ENCODE peak calls at places on chromosomes 16 and 17, in five cellular contexts. One of them, this sample, is unnamed.

GRCh38 chr17:29399634-29400033 is 9.5 kb downstream of the TAOK1 start:
- DNase-seq in HCEC 1CT: no peak
- DNase-seq in activated CD8-positive, alpha-beta memory T cell treated with anti-CD3 and anti-CD28 coated beads for 24 hours: no peak
- DNase-seq in effector memory CD4-positive, alpha-beta T cell: no peak
- DNase-seq in EL: no peak
- DNase-seq in this sample: no peak

GRCh38 chr17:56131431-56131830 is 21.8 kb upstream of the ANKFN1 start:
- DNase-seq in HCEC 1CT: peak; percentile 67
- DNase-seq in activated CD8-positive, alpha-beta memory T cell treated with anti-CD3 and anti-CD28 coated beads for 24 hours: no peak
- DNase-seq in effector memory CD4-positive, alpha-beta T cell: no peak
- DNase-seq in EL: peak; percentile 34
- DNase-seq in this sample: no peak

GRCh38 chr16:52825882-52826281 is 226.8 kb downstream of the CHD9NB start:
- DNase-seq in HCEC 1CT: no peak
- DNase-seq in activated CD8-positive, alpha-beta memory T cell treated with anti-CD3 and anti-CD28 coated beads for 24 hours: no peak
- DNase-seq in effector memory CD4-positive, alpha-beta T cell: no peak
- DNase-seq in EL: no peak
- DNase-seq in this sample: peak; percentile 9

GRCh38 chr17:80182845-80183223 is 13.0 kb downstream of the CARD14 start:
- DNase-seq in HCEC 1CT: no peak
- DNase-seq in activated CD8-positive, alpha-beta memory T cell treated with anti-CD3 and anti-CD28 coated beads for 24 hours: no peak
- DNase-seq in effector memory CD4-positive, alpha-beta T cell: no peak
- DNase-seq in EL: no peak
- DNase-seq in this sample: no peak

GRCh38 chr17:52378860-52379259 is 220.3 kb upstream of the CA10 start:
- DNase-seq in HCEC 1CT: no peak
- DNase-seq in activated CD8-positive, alpha-beta memory T cell treated with anti-CD3 and anti-CD28 coated beads for 24 hours: no peak
- DNase-seq in effector memory CD4-positive, alpha-beta T cell: no peak
- DNase-seq in EL: no peak
- DNase-seq in this sample: no peak

GRCh38 chr16:58500329-58501241 is 642 bp downstream of the NDRG4 start:
- DNase-seq in HCEC 1CT: no peak
- DNase-seq in activated CD8-positive, alpha-beta memory T cell treated with anti-CD3 and anti-CD28 coated beads for 24 hours: no peak
- DNase-seq in effector memory CD4-positive, alpha-beta T cell: no peak
- DNase-seq in EL: no peak
- DNase-seq in this sample: peak; percentile 18

GRCh38 chr16:1363501-1364041 is 11.8 kb downstream of the GNPTG start:
- DNase-seq in HCEC 1CT: peak; percentile 22
- DNase-seq in activated CD8-positive, alpha-beta memory T cell treated with anti-CD3 and anti-CD28 coated beads for 24 hours: peak; percentile 88
- DNase-seq in effector memory CD4-positive, alpha-beta T cell: peak; percentile 43
- DNase-seq in EL: no peak
- DNase-seq in this sample: peak; percentile 60

GRCh38 chr16:65817799-65818198 is 548.7 kb upstream of the CDH5 start:
- DNase-seq in HCEC 1CT: no peak
- DNase-seq in activated CD8-positive, alpha-beta memory T cell treated with anti-CD3 and anti-CD28 coated beads for 24 hours: no peak
- DNase-seq in effector memory CD4-positive, alpha-beta T cell: no peak
- DNase-seq in EL: no peak
- DNase-seq in this sample: no peak

GRCh38 chr16:82995927-82996441 is 369.2 kb downstream of the CDH13 start:
- DNase-seq in HCEC 1CT: peak; percentile 89
- DNase-seq in activated CD8-positive, alpha-beta memory T cell treated with anti-CD3 and anti-CD28 coated beads for 24 hours: no peak
- DNase-seq in effector memory CD4-positive, alpha-beta T cell: no peak
- DNase-seq in EL: peak; percentile 81
- DNase-seq in this sample: peak; percentile 62

GRCh38 chr17:74386397-74386796 is 19.1 kb downstream of the GPR142 start:
- DNase-seq in HCEC 1CT: no peak
- DNase-seq in activated CD8-positive, alpha-beta memory T cell treated with anti-CD3 and anti-CD28 coated beads for 24 hours: no peak
- DNase-seq in effector memory CD4-positive, alpha-beta T cell: no peak
- DNase-seq in EL: no peak
- DNase-seq in this sample: peak; percentile 30

GRCh38 chr17:8893059-8893458 is 25.6 kb upstream of the PIK3R6 start:
- DNase-seq in HCEC 1CT: no peak
- DNase-seq in activated CD8-positive, alpha-beta memory T cell treated with anti-CD3 and anti-CD28 coated beads for 24 hours: no peak
- DNase-seq in effector memory CD4-positive, alpha-beta T cell: no peak
- DNase-seq in EL: no peak
- DNase-seq in this sample: no peak

GRCh38 chr16:85562102-85562786 is 50.9 kb upstream of the GSE1 start:
- DNase-seq in HCEC 1CT: no peak
- DNase-seq in activated CD8-positive, alpha-beta memory T cell treated with anti-CD3 and anti-CD28 coated beads for 24 hours: no peak
- DNase-seq in effector memory CD4-positive, alpha-beta T cell: no peak
- DNase-seq in EL: no peak
- DNase-seq in this sample: no peak

GRCh38 chr16:21167360-21167759 is 8.9 kb downstream of the LDAF1 start:
- DNase-seq in HCEC 1CT: peak; percentile 97
- DNase-seq in activated CD8-positive, alpha-beta memory T cell treated with anti-CD3 and anti-CD28 coated beads for 24 hours: no peak
- DNase-seq in effector memory CD4-positive, alpha-beta T cell: no peak
- DNase-seq in EL: peak; percentile 95
- DNase-seq in this sample: peak; percentile 96

GRCh38 chr17:7484964-7485377 is 805 bp downstream of the POLR2A start:
- DNase-seq in HCEC 1CT: no peak
- DNase-seq in activated CD8-positive, alpha-beta memory T cell treated with anti-CD3 and anti-CD28 coated beads for 24 hours: no peak
- DNase-seq in effector memory CD4-positive, alpha-beta T cell: no peak
- DNase-seq in EL: no peak
- DNase-seq in this sample: no peak

GRCh38 chr17:49861150-49861884 is 13.4 kb upstream of the TAC4 start:
- DNase-seq in HCEC 1CT: peak; percentile 27
- DNase-seq in activated CD8-positive, alpha-beta memory T cell treated with anti-CD3 and anti-CD28 coated beads for 24 hours: peak; percentile 84
- DNase-seq in effector memory CD4-positive, alpha-beta T cell: peak; percentile 19
- DNase-seq in EL: peak; percentile 63
- DNase-seq in this sample: peak; percentile 68

GRCh38 chr17:65609303-65609702 is 47.9 kb upstream of the AXIN2 start:
- DNase-seq in HCEC 1CT: no peak
- DNase-seq in activated CD8-positive, alpha-beta memory T cell treated with anti-CD3 and anti-CD28 coated beads for 24 hours: no peak
- DNase-seq in effector memory CD4-positive, alpha-beta T cell: no peak
- DNase-seq in EL: no peak
- DNase-seq in this sample: no peak

GRCh38 chr17:55462711-55463110 is 41.1 kb upstream of the MMD start:
- DNase-seq in HCEC 1CT: no peak
- DNase-seq in activated CD8-positive, alpha-beta memory T cell treated with anti-CD3 and anti-CD28 coated beads for 24 hours: no peak
- DNase-seq in effector memory CD4-positive, alpha-beta T cell: no peak
- DNase-seq in EL: no peak
- DNase-seq in this sample: no peak

GRCh38 chr16:84423416-84423837 is 55.1 kb downstream of the ATP2C2 start:
- DNase-seq in HCEC 1CT: peak; percentile 31
- DNase-seq in activated CD8-positive, alpha-beta memory T cell treated with anti-CD3 and anti-CD28 coated beads for 24 hours: no peak
- DNase-seq in effector memory CD4-positive, alpha-beta T cell: no peak
- DNase-seq in EL: peak; percentile 48
- DNase-seq in this sample: peak; percentile 54

GRCh38 chr16:8854298-8854948 is 14.4 kb downstream of the CARHSP1 start:
- DNase-seq in HCEC 1CT: no peak
- DNase-seq in activated CD8-positive, alpha-beta memory T cell treated with anti-CD3 and anti-CD28 coated beads for 24 hours: no peak
- DNase-seq in effector memory CD4-positive, alpha-beta T cell: no peak
- DNase-seq in EL: no peak
- DNase-seq in this sample: no peak

GRCh38 chr16:30488764-30489595 is 16.4 kb downstream of the ITGAL start:
- DNase-seq in HCEC 1CT: peak; percentile 14
- DNase-seq in activated CD8-positive, alpha-beta memory T cell treated with anti-CD3 and anti-CD28 coated beads for 24 hours: no peak
- DNase-seq in effector memory CD4-positive, alpha-beta T cell: no peak
- DNase-seq in EL: no peak
- DNase-seq in this sample: peak; percentile 66

GRCh38 chr17:55731586-55732250 is 9.1 kb upstream of the TMEM100 start:
- DNase-seq in HCEC 1CT: peak; percentile 51
- DNase-seq in activated CD8-positive, alpha-beta memory T cell treated with anti-CD3 and anti-CD28 coated beads for 24 hours: no peak
- DNase-seq in effector memory CD4-positive, alpha-beta T cell: no peak
- DNase-seq in EL: no peak
- DNase-seq in this sample: no peak

GRCh38 chr17:72386619-72387237 is 265.9 kb downstream of the SOX9 start:
- DNase-seq in HCEC 1CT: no peak
- DNase-seq in activated CD8-positive, alpha-beta memory T cell treated with anti-CD3 and anti-CD28 coated beads for 24 hours: no peak
- DNase-seq in effector memory CD4-positive, alpha-beta T cell: no peak
- DNase-seq in EL: peak; percentile 54
- DNase-seq in this sample: no peak

GRCh38 chr17:40312131-40312731 is 3.3 kb downstream of the RARA start:
- DNase-seq in HCEC 1CT: no peak
- DNase-seq in activated CD8-positive, alpha-beta memory T cell treated with anti-CD3 and anti-CD28 coated beads for 24 hours: peak; percentile 56
- DNase-seq in effector memory CD4-positive, alpha-beta T cell: no peak
- DNase-seq in EL: no peak
- DNase-seq in this sample: peak; percentile 76

GRCh38 chr17:31433091-31433790 is 41.8 kb downstream of the RAB11FIP4 start:
- DNase-seq in HCEC 1CT: no peak
- DNase-seq in activated CD8-positive, alpha-beta memory T cell treated with anti-CD3 and anti-CD28 coated beads for 24 hours: no peak
- DNase-seq in effector memory CD4-positive, alpha-beta T cell: peak; percentile 16
- DNase-seq in EL: no peak
- DNase-seq in this sample: no peak

GRCh38 chr17:3960764-3961163 is 3.5 kb downstream of the ATP2A3 start:
- DNase-seq in HCEC 1CT: no peak
- DNase-seq in activated CD8-positive, alpha-beta memory T cell treated with anti-CD3 and anti-CD28 coated beads for 24 hours: no peak
- DNase-seq in effector memory CD4-positive, alpha-beta T cell: no peak
- DNase-seq in EL: no peak
- DNase-seq in this sample: no peak

GRCh38 chr16:12653820-12654392 is 149.8 kb downstream of the CPPED1 start:
- DNase-seq in HCEC 1CT: no peak
- DNase-seq in activated CD8-positive, alpha-beta memory T cell treated with anti-CD3 and anti-CD28 coated beads for 24 hours: no peak
- DNase-seq in effector memory CD4-positive, alpha-beta T cell: no peak
- DNase-seq in EL: no peak
- DNase-seq in this sample: no peak

GRCh38 chr16:88732172-88732960 is 26.1 kb downstream of the CTU2 start:
- DNase-seq in HCEC 1CT: no peak
- DNase-seq in activated CD8-positive, alpha-beta memory T cell treated with anti-CD3 and anti-CD28 coated beads for 24 hours: no peak
- DNase-seq in effector memory CD4-positive, alpha-beta T cell: no peak
- DNase-seq in EL: no peak
- DNase-seq in this sample: no peak

GRCh38 chr16:66335704-66336329 is 30.7 kb upstream of the CDH5 start:
- DNase-seq in HCEC 1CT: no peak
- DNase-seq in activated CD8-positive, alpha-beta memory T cell treated with anti-CD3 and anti-CD28 coated beads for 24 hours: no peak
- DNase-seq in effector memory CD4-positive, alpha-beta T cell: no peak
- DNase-seq in EL: peak; percentile 23
- DNase-seq in this sample: no peak

GRCh38 chr17:12953126-12953525 is 64.7 kb downstream of the ELAC2 start:
- DNase-seq in HCEC 1CT: no peak
- DNase-seq in activated CD8-positive, alpha-beta memory T cell treated with anti-CD3 and anti-CD28 coated beads for 24 hours: no peak
- DNase-seq in effector memory CD4-positive, alpha-beta T cell: no peak
- DNase-seq in EL: no peak
- DNase-seq in this sample: no peak

GRCh38 chr16:22671301-22672076 is 142.5 kb upstream of the HS3ST2 start:
- DNase-seq in HCEC 1CT: peak; percentile 68
- DNase-seq in activated CD8-positive, alpha-beta memory T cell treated with anti-CD3 and anti-CD28 coated beads for 24 hours: peak; percentile 33
- DNase-seq in effector memory CD4-positive, alpha-beta T cell: no peak
- DNase-seq in EL: no peak
- DNase-seq in this sample: no peak

GRCh38 chr17:32854177-32854576 is 22.7 kb downstream of the MYO1D start:
- DNase-seq in HCEC 1CT: no peak
- DNase-seq in activated CD8-positive, alpha-beta memory T cell treated with anti-CD3 and anti-CD28 coated beads for 24 hours: no peak
- DNase-seq in effector memory CD4-positive, alpha-beta T cell: no peak
- DNase-seq in EL: no peak
- DNase-seq in this sample: peak; percentile 58

GRCh38 chr17:76536511-76537287 is 810 bp downstream of the CYGB start:
- DNase-seq in HCEC 1CT: no peak
- DNase-seq in activated CD8-positive, alpha-beta memory T cell treated with anti-CD3 and anti-CD28 coated beads for 24 hours: no peak
- DNase-seq in effector memory CD4-positive, alpha-beta T cell: no peak
- DNase-seq in EL: no peak
- DNase-seq in this sample: no peak

GRCh38 chr17:17243163-17243562 is 6.2 kb upstream of the FLCN start:
- DNase-seq in HCEC 1CT: no peak
- DNase-seq in activated CD8-positive, alpha-beta memory T cell treated with anti-CD3 and anti-CD28 coated beads for 24 hours: no peak
- DNase-seq in effector memory CD4-positive, alpha-beta T cell: no peak
- DNase-seq in EL: no peak
- DNase-seq in this sample: no peak

GRCh38 chr17:1495265-1495664 is 2.8 kb upstream of the MYO1C start:
- DNase-seq in HCEC 1CT: no peak
- DNase-seq in activated CD8-positive, alpha-beta memory T cell treated with anti-CD3 and anti-CD28 coated beads for 24 hours: no peak
- DNase-seq in effector memory CD4-positive, alpha-beta T cell: no peak
- DNase-seq in EL: peak; percentile 32
- DNase-seq in this sample: peak; percentile 24

GRCh38 chr17:4566785-4567184 is 6.4 kb upstream of the GGT6 start:
- DNase-seq in HCEC 1CT: peak; percentile 39
- DNase-seq in activated CD8-positive, alpha-beta memory T cell treated with anti-CD3 and anti-CD28 coated beads for 24 hours: peak; percentile 75
- DNase-seq in effector memory CD4-positive, alpha-beta T cell: no peak
- DNase-seq in EL: peak; percentile 60
- DNase-seq in this sample: peak; percentile 65

GRCh38 chr16:83402969-83403368 is 404.8 kb upstream of the HSBP1 start:
- DNase-seq in HCEC 1CT: peak; percentile 79
- DNase-seq in activated CD8-positive, alpha-beta memory T cell treated with anti-CD3 and anti-CD28 coated beads for 24 hours: no peak
- DNase-seq in effector memory CD4-positive, alpha-beta T cell: no peak
- DNase-seq in EL: peak; percentile 76
- DNase-seq in this sample: peak; percentile 50

This sample was measured in kidney tubule cell.